ENCODE peak calls at places on chromosomes 5 and 9, in seven cellular contexts. L, P, Q, N, O, Z and E are unnamed samples.

GRCh38 chr9:98118640-98119601 is at the start of gene TRIM14:
- DNase-seq in L (peak; percentile 58), P (peak; percentile 49), Q (peak; percentile 39), N (peak; percentile 71), O (peak; percentile 80), Z (peak; percentile 84), E (peak; percentile 58)

GRCh38 chr5:174292348-174292747 is 246.8 kb downstream of the NSG2 start:
- DNase-seq in L (peak; percentile 38), P (no peak), Q (no peak), N (no peak), O (no peak), Z (no peak), E (no peak)

GRCh38 chr5:112221118-112221517 is 198.0 kb downstream of the EPB41L4A start:
- DNase-seq in L (no peak), P (no peak), Q (no peak), N (no peak), O (no peak), Z (no peak), E (no peak)

GRCh38 chr9:4615251-4615650 is 46.8 kb upstream of the PLPP6 start:
- DNase-seq in L (no peak), P (no peak), Q (no peak), N (no peak), O (peak; percentile 54), Z (no peak), E (no peak)

GRCh38 chr5:137666109-137666850 is 69.6 kb downstream of the KLHL3 start:
- DNase-seq in L (peak; percentile 4), P (no peak), Q (no peak), N (no peak), O (peak; percentile 52), Z (peak; percentile 58), E (no peak)

GRCh38 chr9:33445389-33445881 is 2.0 kb downstream of the AQP3 start:
- DNase-seq in L (no peak), P (no peak), Q (no peak), N (no peak), O (no peak), Z (no peak), E (no peak)

GRCh38 chr9:117868594-117868993 is 164.4 kb downstream of the TLR4 start:
- DNase-seq in L (no peak), P (no peak), Q (no peak), N (no peak), O (no peak), Z (no peak), E (no peak)

GRCh38 chr9:72478993-72479392 is 42.4 kb upstream of the TMC1 start:
- DNase-seq in L (no peak), P (no peak), Q (no peak), N (no peak), O (peak; percentile 46), Z (no peak), E (no peak)

GRCh38 chr9:117734523-117735314 is 30.5 kb downstream of the TLR4 start:
- DNase-seq in L (no peak), P (no peak), Q (no peak), N (no peak), O (peak; percentile 89), Z (no peak), E (no peak)

GRCh38 chr9:96087669-96088299 is 212.3 kb downstream of the ERCC6L2 start:
- DNase-seq in L (no peak), P (no peak), Q (peak; percentile 25), N (no peak), O (no peak), Z (no peak), E (no peak)

GRCh38 chr5:156240414-156240813 is 86.5 kb upstream of the SGCD start:
- DNase-seq in L (no peak), P (no peak), Q (no peak), N (no peak), O (no peak), Z (no peak), E (no peak)

GRCh38 chr9:98092633-98092971 is 26.4 kb downstream of the TRIM14 start:
- DNase-seq in L (no peak), P (no peak), Q (no peak), N (no peak), O (no peak), Z (peak; percentile 45), E (no peak)

GRCh38 chr9:129072171-129072570 is 8.7 kb upstream of the DOLPP1 start:
- DNase-seq in L (no peak), P (no peak), Q (no peak), N (no peak), O (no peak), Z (no peak), E (no peak)

GRCh38 chr5:96572864-96573512 is 89.2 kb upstream of the CAST start:
- DNase-seq in L (no peak), P (no peak), Q (no peak), N (no peak), O (peak; percentile 94), Z (no peak), E (peak; percentile 53)

GRCh38 chr9:113309204-113309813 is 6.1 kb upstream of the RNF183 start:
- DNase-seq in L (peak; percentile 68), P (no peak), Q (no peak), N (peak; percentile 10), O (peak; percentile 61), Z (no peak), E (peak; percentile 13)

GRCh38 chr5:14359069-14360043 is 216.2 kb downstream of the TRIO start:
- DNase-seq in L (no peak), P (no peak), Q (no peak), N (no peak), O (no peak), Z (no peak), E (no peak)

GRCh38 chr5:106397700-106398099 is 1273.0 kb downstream of the EFNA5 start:
- DNase-seq in L (no peak), P (no peak), Q (no peak), N (no peak), O (peak; percentile 85), Z (no peak), E (no peak)

GRCh38 chr9:18906656-18907395 is 126.2 kb downstream of the SAXO1 start:
- DNase-seq in L (no peak), P (no peak), Q (no peak), N (no peak), O (peak; percentile 72), Z (no peak), E (no peak)

GRCh38 chr5:124660229-124661093 is 86.0 kb downstream of the ZNF608 start:
- DNase-seq in L (no peak), P (no peak), Q (no peak), N (no peak), O (no peak), Z (no peak), E (no peak)

GRCh38 chr5:167708449-167708848 is 583.0 kb upstream of the WWC1 start:
- DNase-seq in L (no peak), P (no peak), Q (no peak), N (no peak), O (no peak), Z (no peak), E (no peak)

GRCh38 chr5:102959055-102959454 is 160.9 kb downstream of the GIN1 start:
- DNase-seq in L (no peak), P (no peak), Q (no peak), N (no peak), O (peak; percentile 96), Z (no peak), E (no peak)

GRCh38 chr9:17723656-17724055 is 144.8 kb downstream of the SH3GL2 start:
- DNase-seq in L (no peak), P (no peak), Q (no peak), N (no peak), O (no peak), Z (no peak), E (no peak)

GRCh38 chr5:175850165-175850845 is 21.1 kb upstream of the CPLX2 start:
- DNase-seq in L (no peak), P (no peak), Q (no peak), N (no peak), O (no peak), Z (no peak), E (no peak)

GRCh38 chr9:35566417-35566816 is 38.6 kb upstream of the TESK1 start:
- DNase-seq in L (no peak), P (no peak), Q (no peak), N (no peak), O (peak; percentile 68), Z (peak; percentile 35), E (no peak)

GRCh38 chr5:9543266-9543925 is 2.5 kb downstream of the SEMA5A start:
- DNase-seq in L (no peak), P (no peak), Q (no peak), N (no peak), O (peak; percentile 67), Z (no peak), E (no peak)

GRCh38 chr5:82396871-82397514 is 118.8 kb upstream of the RPS23 start:
- DNase-seq in L (no peak), P (no peak), Q (no peak), N (no peak), O (peak; percentile 100), Z (no peak), E (peak; percentile 65)

GRCh38 chr9:127057970-127058644 is 64.3 kb downstream of the ANGPTL2 start:
- DNase-seq in L (no peak), P (no peak), Q (no peak), N (no peak), O (no peak), Z (no peak), E (no peak)

GRCh38 chr5:131305906-131306305 is 42.1 kb downstream of the CDC42SE2 start:
- DNase-seq in L (no peak), P (no peak), Q (no peak), N (no peak), O (peak; percentile 46), Z (no peak), E (no peak)

GRCh38 chr5:54743997-54744788 is 226.6 kb downstream of the SNX18 start:
- DNase-seq in L (peak; percentile 3), P (peak; percentile 14), Q (no peak), N (peak; percentile 63), O (peak; percentile 98), Z (no peak), E (peak; percentile 3)

GRCh38 chr5:62578540-62578939 is at the start of gene LRRC70:
- DNase-seq in L (peak; percentile 82), P (no peak), Q (no peak), N (peak; percentile 21), O (peak; percentile 52), Z (no peak), E (no peak)

GRCh38 chr9:3980771-3981170 is 319.1 kb downstream of the GLIS3 start:
- DNase-seq in L (no peak), P (no peak), Q (no peak), N (no peak), O (peak; percentile 36), Z (no peak), E (no peak)

GRCh38 chr5:180305481-180305880 is 13.6 kb upstream of the MAPK9 start:
- DNase-seq in L (no peak), P (no peak), Q (no peak), N (no peak), O (no peak), Z (no peak), E (no peak)